ENCODE peak calls at places on chromosomes 1 and 21, in four cellular contexts. S is GM12878, P is WTC11, A is K562. C is an unnamed sample.

GRCh38 chr1:67146539-67146938 is 11.8 kb upstream of the C1orf141 start:
- DNase-seq in A (no peak), S (no peak), P (no peak), C (no peak)

GRCh38 chr1:70706381-70707173 is 295.5 kb downstream of the CTH start:
- DNase-seq in S (no peak), A (no peak), P (peak), C (no peak)

GRCh38 chr1:27361044-27361402 is 5.7 kb downstream of the MAP3K6 start:
- DNase-seq in A (no peak), P (peak), S (no peak), C (no peak)

GRCh38 chr1:47409311-47410085 is 6.6 kb upstream of the FOXE3 start:
- DNase-seq in S (no peak), A (no peak), P (no peak), C (no peak)

GRCh38 chr1:238895911-238896310 is 490.5 kb upstream of the CHRM3 start:
- DNase-seq in A (no peak), S (no peak), P (no peak), C (no peak)

GRCh38 chr1:203127672-203128611 is at the start of gene ADORA1:
- DNase-seq in S (no peak), P (peak), A (no peak), C (peak)

GRCh38 chr1:180343931-180344406 is 113.9 kb downstream of the LHX4 start:
- DNase-seq in S (peak), A (no peak), P (no peak), C (no peak)

GRCh38 chr1:28917757-28918118 is 3.4 kb downstream of the EPB41 start:
- DNase-seq in A (no peak), P (no peak), S (no peak), C (no peak)

GRCh38 chr1:32215629-32216505 is 6.3 kb downstream of the TMEM234 start:
- DNase-seq in P (peak), S (no peak), A (peak), C (peak)

GRCh38 chr1:117169871-117170596 is 40.7 kb downstream of the VTCN1 start:
- DNase-seq in A (no peak), S (no peak), P (no peak), C (no peak)

GRCh38 chr21:29501451-29501850 is 202.7 kb downstream of the BACH1 start:
- DNase-seq in S (no peak), A (no peak), P (no peak), C (no peak)

GRCh38 chr1:59446257-59446901 is 149.5 kb downstream of the FGGY start:
- DNase-seq in S (no peak), A (no peak), P (no peak), C (no peak)
- TF ChIP-seq TCF7 in S (no peak), A (no peak), P (no peak), C (no peak)

GRCh38 chr1:230857822-230858221 is 10.5 kb downstream of the C1orf198 start:
- DNase-seq in P (no peak), S (no peak), A (no peak), C (no peak)
- TF ChIP-seq TCF7 in P (no peak), S (no peak), A (no peak), C (no peak)

DNA sequence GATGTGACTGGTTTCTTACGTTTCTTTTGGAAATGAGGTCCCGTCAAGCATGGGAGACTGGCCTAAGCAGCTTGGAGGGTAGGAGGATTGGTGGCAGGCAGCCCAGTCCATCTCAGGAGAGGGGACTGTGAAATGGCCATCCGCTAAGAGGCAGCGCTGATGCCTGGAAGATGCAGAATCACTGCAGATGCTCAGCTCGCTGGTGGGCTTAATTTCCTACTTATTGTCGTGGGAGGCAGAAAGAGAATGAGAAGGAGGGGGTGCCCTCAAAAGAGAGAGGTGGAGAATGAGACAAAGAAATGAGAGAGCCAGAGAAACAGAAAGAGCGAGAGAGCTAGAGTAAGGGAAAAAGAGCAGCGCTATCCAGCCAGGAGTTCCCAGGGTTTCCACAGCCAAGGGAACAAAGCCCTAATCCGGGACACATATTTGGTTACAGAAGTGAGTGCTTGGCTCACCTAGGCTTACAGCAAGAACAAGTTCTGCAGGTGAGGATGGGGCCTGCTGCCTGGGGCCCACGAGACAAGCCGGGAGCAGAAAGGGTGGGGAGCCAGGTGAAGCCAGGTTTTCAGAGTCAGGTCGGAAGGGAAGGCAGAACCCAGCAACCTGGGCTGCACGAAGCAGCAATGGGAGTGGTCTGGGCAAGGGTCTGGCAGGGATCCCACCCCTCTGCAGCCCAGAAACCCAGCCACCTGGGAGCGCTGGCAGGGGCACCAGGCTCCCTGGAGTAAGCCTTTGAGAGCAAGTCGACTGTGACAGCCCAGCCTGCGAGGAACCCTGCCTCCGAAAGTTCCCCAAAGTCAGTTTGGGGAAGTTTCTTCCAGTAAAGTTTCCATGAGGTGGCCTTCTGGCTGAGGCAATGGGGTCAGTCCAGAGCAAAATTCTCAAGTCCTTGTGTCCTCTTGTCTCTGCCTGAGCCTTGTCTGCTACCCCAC is 5.8 kb downstream of the ECE1 start:
- DNase-seq in S (no peak), P (no peak), A (no peak), C (no peak)
- TF ChIP-seq TCF7 in S (no peak), P (no peak), A (no peak), C (no peak)

GRCh38 chr1:41638086-41639024 is 153.9 kb upstream of the EDN2 start:
- DNase-seq in P (no peak), S (no peak), A (no peak), C (no peak)

GRCh38 chr1:41640756-41641482 is 156.4 kb upstream of the EDN2 start:
- DNase-seq in S (no peak), A (no peak), P (no peak), C (no peak)

GRCh38 chr1:41640141-41640751 is 155.8 kb upstream of the EDN2 start:
- DNase-seq in A (no peak), S (no peak), P (no peak), C (no peak)

GRCh38 chr1:41641483-41641829 is 157.0 kb upstream of the EDN2 start:
- DNase-seq in P (no peak), A (no peak), S (peak), C (no peak)

DNA sequence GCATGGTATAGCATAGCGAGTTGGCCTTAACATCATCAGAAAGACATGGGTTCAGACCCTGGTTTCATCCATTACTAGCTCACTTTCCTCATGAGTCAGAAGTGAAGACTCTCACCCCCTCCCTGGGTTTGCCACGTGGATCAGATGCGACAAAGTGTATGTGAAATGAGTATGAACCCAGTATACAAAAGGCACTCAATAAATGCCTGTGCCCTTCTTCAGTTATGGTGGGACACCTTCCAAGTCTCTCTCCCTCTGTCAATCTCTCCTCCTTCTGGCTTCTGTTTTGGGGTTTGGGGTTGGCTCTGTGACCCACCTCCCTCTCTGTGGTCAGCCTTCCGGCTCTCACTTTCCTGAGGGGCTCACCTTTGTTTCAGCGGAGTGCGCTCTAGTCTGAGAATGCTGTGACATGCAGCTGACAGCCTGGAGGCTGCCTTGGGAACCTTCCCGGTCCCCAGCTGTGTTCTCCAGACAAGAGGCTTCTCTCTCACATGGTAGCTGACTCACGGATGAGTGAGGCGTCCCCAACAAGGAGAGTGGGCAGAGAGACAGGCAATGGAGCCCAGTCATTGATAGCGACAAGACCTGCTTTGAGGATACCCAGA is 155.0 kb upstream of the EDN2 start:
- DNase-seq in P (no peak), S (no peak), A (no peak), C (no peak)
- TF ChIP-seq TCF7 in P (no peak), S (no peak), A (no peak), C (no peak)

GRCh38 chr1:197544553-197544952 is 230.7 kb downstream of the DENND1B start:
- DNase-seq in P (no peak), S (no peak), A (no peak), C (no peak)
- TF ChIP-seq TCF7 in P (no peak), S (no peak), A (no peak), C (no peak)

GRCh38 chr1:59135761-59136255 is 161.1 kb upstream of the FGGY start:
- DNase-seq in A (no peak), S (no peak), P (no peak), C (no peak)
- TF ChIP-seq TCF7 in A (no peak), S (no peak), P (no peak), C (no peak)